ENCODE peak calls at places on chromosomes 4 and X, in six cellular contexts. One of them, this sample, is unnamed.

GRCh38 chrX:40172169-40172979 is 74.6 kb upstream of the BCOR start:
- DNase-seq in sigmoid colon: peak
- DNase-seq in stomach: peak
- DNase-seq in spleen: peak
- DNase-seq in HCT116: no peak
- DNase-seq in upper lobe of left lung: peak
- DNase-seq in this sample: no peak

GRCh38 chr4:185656467-185656890 is 121.2 kb upstream of the PDLIM3 start:
- DNase-seq in upper lobe of left lung: no peak
- DNase-seq in HCT116: no peak
- DNase-seq in spleen: no peak
- DNase-seq in stomach: peak
- DNase-seq in sigmoid colon: peak
- DNase-seq in this sample: no peak

GRCh38 chr4:86223472-86223871 is 136.4 kb downstream of the MAPK10 start:
- DNase-seq in spleen: no peak
- DNase-seq in sigmoid colon: no peak
- DNase-seq in stomach: no peak
- DNase-seq in upper lobe of left lung: no peak
- DNase-seq in HCT116: peak
- DNase-seq in this sample: no peak

GRCh38 chrX:36640232-36640631 is 367.9 kb upstream of the FAM47C start:
- DNase-seq in HCT116: no peak
- DNase-seq in sigmoid colon: no peak
- DNase-seq in upper lobe of left lung: no peak
- DNase-seq in spleen: no peak
- DNase-seq in stomach: no peak
- DNase-seq in this sample: no peak

GRCh38 chr4:15162465-15163283 is 160.4 kb downstream of the CPEB2 start:
- DNase-seq in stomach: no peak
- DNase-seq in sigmoid colon: no peak
- DNase-seq in spleen: no peak
- DNase-seq in upper lobe of left lung: no peak
- DNase-seq in HCT116: no peak
- DNase-seq in this sample: no peak

GRCh38 chr4:2408401-2408958 is 10.0 kb downstream of the ZFYVE28 start:
- DNase-seq in spleen: peak
- DNase-seq in sigmoid colon: no peak
- DNase-seq in HCT116: no peak
- DNase-seq in upper lobe of left lung: peak
- DNase-seq in stomach: no peak
- DNase-seq in this sample: no peak

GRCh38 chrX:19721726-19722370 is 165.6 kb downstream of the SH3KBP1 start:
- DNase-seq in HCT116: no peak
- DNase-seq in spleen: no peak
- DNase-seq in upper lobe of left lung: no peak
- DNase-seq in sigmoid colon: no peak
- DNase-seq in stomach: no peak
- DNase-seq in this sample: no peak

GRCh38 chr4:157151711-157152110 is 68.8 kb upstream of the GRIA2 start:
- DNase-seq in HCT116: no peak
- DNase-seq in spleen: no peak
- DNase-seq in sigmoid colon: no peak
- DNase-seq in stomach: no peak
- DNase-seq in upper lobe of left lung: no peak
- DNase-seq in this sample: no peak

GRCh38 chr4:42008011-42008786 is 17.9 kb downstream of the SLC30A9 start:
- DNase-seq in sigmoid colon: no peak
- DNase-seq in HCT116: no peak
- DNase-seq in spleen: no peak
- DNase-seq in stomach: no peak
- DNase-seq in upper lobe of left lung: no peak
- DNase-seq in this sample: no peak
- TF ChIP-seq POLR2AphosphoS5 in sigmoid colon: no peak
- TF ChIP-seq POLR2AphosphoS5 in HCT116: no peak
- TF ChIP-seq POLR2AphosphoS5 in spleen: no peak
- TF ChIP-seq POLR2AphosphoS5 in stomach: no peak
- TF ChIP-seq POLR2AphosphoS5 in upper lobe of left lung: no peak
- TF ChIP-seq POLR2AphosphoS5 in this sample: no peak

GRCh38 chr4:152106113-152106763 is 345.4 kb upstream of the GATB start:
- DNase-seq in stomach: peak
- DNase-seq in sigmoid colon: peak
- DNase-seq in spleen: no peak
- DNase-seq in upper lobe of left lung: no peak
- DNase-seq in HCT116: peak
- DNase-seq in this sample: no peak
- TF ChIP-seq POLR2AphosphoS5 in stomach: no peak
- TF ChIP-seq POLR2AphosphoS5 in sigmoid colon: peak
- TF ChIP-seq POLR2AphosphoS5 in spleen: no peak
- TF ChIP-seq POLR2AphosphoS5 in upper lobe of left lung: no peak
- TF ChIP-seq POLR2AphosphoS5 in HCT116: peak
- TF ChIP-seq POLR2AphosphoS5 in this sample: no peak

DNA sequence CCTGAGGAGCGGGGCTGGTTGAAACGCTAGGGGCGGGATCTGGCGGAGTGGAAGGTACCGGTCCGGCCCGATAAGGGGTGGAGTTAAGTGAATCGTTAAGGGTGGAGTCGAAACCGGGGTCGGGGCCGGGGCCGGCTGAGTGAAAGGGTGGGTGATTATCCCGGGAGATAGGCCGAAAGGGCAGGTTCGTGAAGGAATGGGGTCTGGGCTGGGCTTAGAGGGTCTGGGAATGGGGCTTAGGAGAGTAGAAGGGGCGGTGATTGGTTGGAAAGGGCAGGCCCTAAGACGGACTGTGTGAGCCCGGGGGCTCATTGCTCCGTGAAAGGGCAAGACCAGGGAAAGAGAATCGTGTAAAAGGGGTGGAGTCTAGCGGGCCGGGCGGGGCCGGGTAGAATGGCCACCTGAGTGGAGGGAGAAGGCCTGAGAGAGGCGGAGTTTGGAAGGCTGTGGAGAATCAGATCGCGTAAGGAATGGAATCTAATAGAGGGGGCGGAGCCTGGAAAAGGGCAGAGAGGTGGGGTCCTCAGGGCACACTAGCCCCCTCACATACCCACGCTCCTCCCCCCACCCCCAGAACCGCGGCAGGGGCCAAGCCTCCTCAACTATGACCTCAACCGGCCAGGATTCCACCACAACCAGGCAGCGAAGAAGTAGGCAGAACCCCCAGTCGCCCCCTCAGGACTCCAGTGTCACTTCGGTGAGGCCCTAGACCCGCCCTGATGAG is 384 bp downstream of the HDAC6 start:
- DNase-seq in stomach: peak
- DNase-seq in HCT116: peak
- DNase-seq in upper lobe of left lung: peak
- DNase-seq in spleen: peak
- DNase-seq in sigmoid colon: peak
- DNase-seq in this sample: peak
- TF ChIP-seq POLR2AphosphoS5 in stomach: peak
- TF ChIP-seq POLR2AphosphoS5 in HCT116: peak
- TF ChIP-seq POLR2AphosphoS5 in upper lobe of left lung: peak
- TF ChIP-seq POLR2AphosphoS5 in spleen: peak
- TF ChIP-seq POLR2AphosphoS5 in sigmoid colon: peak
- TF ChIP-seq POLR2AphosphoS5 in this sample: peak

GRCh38 chr4:25014965-25015506 is 15.7 kb downstream of the LGI2 start:
- DNase-seq in HCT116: no peak
- DNase-seq in upper lobe of left lung: no peak
- DNase-seq in sigmoid colon: no peak
- DNase-seq in spleen: no peak
- DNase-seq in stomach: no peak
- DNase-seq in this sample: no peak
- TF ChIP-seq POLR2AphosphoS5 in HCT116: no peak
- TF ChIP-seq POLR2AphosphoS5 in upper lobe of left lung: no peak
- TF ChIP-seq POLR2AphosphoS5 in sigmoid colon: no peak
- TF ChIP-seq POLR2AphosphoS5 in spleen: no peak
- TF ChIP-seq POLR2AphosphoS5 in stomach: no peak
- TF ChIP-seq POLR2AphosphoS5 in this sample: no peak

GRCh38 chrX:130268500-130269170 is at the start of gene ZNF280C:
- DNase-seq in sigmoid colon: peak
- DNase-seq in HCT116: peak
- DNase-seq in spleen: peak
- DNase-seq in upper lobe of left lung: peak
- DNase-seq in stomach: peak
- DNase-seq in this sample: peak
- TF ChIP-seq POLR2AphosphoS5 in sigmoid colon: peak
- TF ChIP-seq POLR2AphosphoS5 in HCT116: peak
- TF ChIP-seq POLR2AphosphoS5 in spleen: peak
- TF ChIP-seq POLR2AphosphoS5 in upper lobe of left lung: peak
- TF ChIP-seq POLR2AphosphoS5 in stomach: peak
- TF ChIP-seq POLR2AphosphoS5 in this sample: peak

DNA sequence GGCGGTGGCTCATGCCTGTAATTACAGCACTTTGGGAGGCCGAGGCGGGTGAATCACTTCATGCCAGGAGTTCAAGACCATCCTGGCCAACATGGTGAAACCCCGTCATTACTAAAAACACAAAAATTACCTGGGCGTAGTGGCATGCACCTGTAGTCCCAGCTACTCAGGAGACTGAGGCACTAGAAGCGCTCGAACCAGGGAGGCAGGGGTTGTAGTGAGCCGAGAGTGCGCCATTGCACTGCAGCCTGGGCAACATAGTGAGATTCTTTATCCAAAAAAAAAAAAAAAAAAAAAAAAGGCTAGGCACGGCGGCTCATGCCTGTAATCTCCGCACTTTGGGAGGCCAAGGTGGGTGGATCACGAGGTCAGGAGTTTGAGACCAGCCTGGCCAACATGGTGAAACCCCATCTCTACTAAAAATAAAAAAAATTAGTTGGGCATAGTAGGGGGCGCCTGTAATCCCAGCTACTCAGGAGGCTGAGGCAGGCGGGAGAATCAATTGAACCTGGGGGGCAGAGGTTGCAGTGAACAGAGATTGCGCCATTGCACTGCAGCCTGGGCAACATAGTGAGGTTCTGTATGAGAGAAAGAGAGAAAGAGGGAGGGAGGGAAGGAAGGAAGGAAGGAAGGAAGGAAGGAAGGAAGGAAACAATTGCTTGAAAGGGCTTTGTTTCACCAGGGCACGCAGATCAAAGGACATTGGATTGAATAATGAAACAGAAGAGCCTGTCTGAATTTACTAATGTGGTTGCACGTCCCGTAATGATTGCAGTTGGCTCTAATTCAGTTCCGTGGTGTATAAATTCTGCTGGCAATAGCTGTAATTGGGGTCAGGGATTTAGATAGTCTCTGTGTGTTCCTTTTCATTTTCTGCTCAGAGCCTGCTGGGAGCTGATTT is 13.2 kb downstream of the XG start:
- DNase-seq in sigmoid colon: peak
- DNase-seq in spleen: no peak
- DNase-seq in stomach: no peak
- DNase-seq in upper lobe of left lung: no peak
- DNase-seq in HCT116: no peak
- DNase-seq in this sample: no peak
- TF ChIP-seq POLR2AphosphoS5 in sigmoid colon: no peak
- TF ChIP-seq POLR2AphosphoS5 in spleen: no peak
- TF ChIP-seq POLR2AphosphoS5 in stomach: no peak
- TF ChIP-seq POLR2AphosphoS5 in upper lobe of left lung: no peak
- TF ChIP-seq POLR2AphosphoS5 in HCT116: no peak
- TF ChIP-seq POLR2AphosphoS5 in this sample: no peak